ENCODE peak calls at places on chromosome 5, in ten cellular contexts. J is spleen, H is dorsolateral prefrontal cortex, I is Panc1, Q is mammary epithelial cell, Y is HepG2, S is hepatocyte, F is Peyer's patch, M is heart right ventricle, T is heart left ventricle. X is an unnamed sample. For H3K27me3, the result is how much of the 10 kb centered on the place peaks cover.

GRCh38 chr5:127556609-127557348 is 39.3 kb downstream of the PRRC1 start:
- DNase-seq in F (no peak), J (no peak), M (no peak), I (no peak), T (no peak), Q (no peak), Y (no peak), H (no peak), S (no peak), X (no peak)

GRCh38 chr5:14581333-14581890 is at the start of gene OTULINL:
- DNase-seq in T (peak), I (no peak), H (peak), F (peak), M (peak), Q (peak), Y (peak), J (peak), S (peak), X (peak)

GRCh38 chr5:147685991-147686390 is 96.5 kb downstream of the JAKMIP2 start:
- DNase-seq in S (no peak), F (no peak), H (no peak), I (no peak), Y (no peak), T (no peak), J (no peak), Q (peak), M (no peak), X (no peak)

GRCh38 chr5:31581498-31582099 is 49.5 kb downstream of the C5orf22 start:
- DNase-seq in M (no peak), F (no peak), I (peak), Y (peak), J (no peak), H (no peak), S (peak), T (no peak), Q (peak), X (no peak)

GRCh38 chr5:142428036-142428772 is 103.4 kb upstream of the SPRY4 start:
- DNase-seq in F (no peak), Q (no peak), Y (no peak), H (no peak), J (no peak), S (no peak), M (no peak), T (no peak), I (no peak), X (no peak)

GRCh38 chr5:26192496-26192895 is 845.9 kb downstream of the CDH9 start:
- DNase-seq in I (peak), Y (no peak), H (no peak), T (no peak), M (no peak), Q (no peak), J (no peak), F (no peak), S (no peak), X (no peak)

GRCh38 chr5:6712136-6712581 is 1.1 kb upstream of the TENT4A start:
- DNase-seq in J (peak), F (peak), Q (peak), I (peak), H (peak), S (peak), M (peak), T (peak), Y (peak), X (no peak)

GRCh38 chr5:21219966-21220365 is 1232.0 kb upstream of the CDH18 start:
- DNase-seq in J (no peak), T (no peak), S (no peak), F (no peak), H (no peak), Y (no peak), I (no peak), Q (no peak), M (no peak), X (no peak)

GRCh38 chr5:144421411-144421810 is 250.7 kb downstream of the KCTD16 start:
- DNase-seq in T (no peak), J (no peak), H (no peak), I (no peak), M (no peak), S (peak), Q (peak), Y (no peak), F (no peak), X (no peak)

GRCh38 chr5:138722518-138722917 is 30.7 kb upstream of the CTNNA1 start:
- DNase-seq in S (no peak), Y (no peak), M (no peak), T (no peak), I (no peak), J (no peak), H (no peak), F (no peak), Q (peak), X (no peak)

GRCh38 chr5:41985945-41986344 is 60.9 kb downstream of the FBXO4 start:
- DNase-seq in H (no peak), M (no peak), Q (no peak), I (no peak), S (no peak), T (no peak), F (no peak), J (no peak), Y (no peak), X (no peak)

GRCh38 chr5:1392801-1393565 is 48.1 kb upstream of the CLPTM1L start:
- DNase-seq in S (no peak), Q (no peak), F (no peak), I (no peak), T (no peak), J (no peak), H (no peak), Y (no peak), M (no peak), X (no peak)

GRCh38 chr5:76467221-76467620 is 64.1 kb downstream of the IQGAP2 start:
- DNase-seq in F (no peak), T (no peak), M (no peak), S (no peak), Q (no peak), Y (no peak), H (no peak), J (no peak), I (no peak), X (no peak)

GRCh38 chr5:10295619-10296326 is 11.9 kb downstream of the CMBL start:
- DNase-seq in J (peak), M (no peak), Q (no peak), F (no peak), T (no peak), H (no peak), Y (no peak), I (no peak), S (no peak), X (no peak)

GRCh38 chr5:155700333-155700732 is 626.6 kb upstream of the SGCD start:
- DNase-seq in J (no peak), M (no peak), Q (peak), I (no peak), F (no peak), T (no peak), S (peak), H (no peak), Y (no peak), X (no peak)

GRCh38 chr5:66724336-66724735 is 128.1 kb downstream of the MAST4 start:
- DNase-seq in T (no peak), Q (no peak), I (no peak), F (no peak), Y (no peak), J (no peak), H (no peak), M (no peak), S (no peak), X (no peak)

GRCh38 chr5:90878549-90879196 is 320.1 kb downstream of the ADGRV1 start:
- DNase-seq in T (no peak), J (no peak), Y (no peak), F (no peak), M (no peak), Q (peak), I (no peak), H (no peak), S (peak), X (no peak)

GRCh38 chr5:77644443-77645157 is 6.1 kb upstream of the OTP start:
- DNase-seq in T (no peak), M (no peak), H (no peak), F (no peak), I (no peak), Y (no peak), J (no peak), Q (no peak), S (no peak), X (no peak)

GRCh38 chr5:39928709-39929108 is 503.9 kb upstream of the DAB2 start:
- DNase-seq in J (no peak), S (no peak), T (no peak), M (no peak), H (no peak), F (no peak), Q (no peak), Y (no peak), I (no peak), X (no peak)

GRCh38 chr5:147307170-147307569 is 72.3 kb downstream of the STK32A start:
- DNase-seq in I (no peak), H (no peak), Y (no peak), M (no peak), F (no peak), S (no peak), J (no peak), T (no peak), Q (no peak), X (no peak)

GRCh38 chr5:92330365-92330764 is 947.2 kb upstream of the ARRDC3 start:
- DNase-seq in Q (no peak), I (no peak), S (no peak), H (no peak), T (no peak), J (no peak), F (no peak), M (no peak), Y (no peak), X (no peak)

GRCh38 chr5:150662731-150663516 is 1.9 kb downstream of the MYOZ3 start:
- DNase-seq in H (no peak), M (no peak), J (no peak), I (no peak), T (no peak), S (no peak), F (peak), Q (no peak), Y (no peak), X (no peak)

GRCh38 chr5:142013734-142014495 is 1.1 kb upstream of the GNPDA1 start:
- DNase-seq in H (peak), F (peak), Q (no peak), J (no peak), Y (peak), S (peak), T (peak), M (peak), I (no peak), X (no peak)

GRCh38 chr5:113617191-113617796 is 103.8 kb downstream of the YTHDC2 start:
- DNase-seq in M (no peak), F (no peak), Y (no peak), J (no peak), H (no peak), T (no peak), S (no peak), I (no peak), Q (no peak), X (no peak)

GRCh38 chr5:146344155-146345118 is 5.8 kb downstream of the POU4F3 start:
- DNase-seq in I (no peak), J (no peak), F (no peak), M (peak), T (no peak), S (no peak), H (no peak), Q (no peak), Y (no peak), X (no peak)

GRCh38 chr5:137516251-137516797 is 17.2 kb upstream of the SPOCK1 start:
- DNase-seq in Y (no peak), M (no peak), H (no peak), I (no peak), Q (no peak), F (no peak), S (no peak), T (no peak), J (no peak), X (no peak)

GRCh38 chr5:169581580-169582227 is 1.9 kb upstream of the SPDL1 start:
- DNase-seq in S (peak), J (no peak), H (peak), I (peak), Q (peak), T (peak), Y (peak), F (peak), M (no peak), X (peak)

GRCh38 chr5:89276566-89277305 is 393.8 kb upstream of the MEF2C start:
- DNase-seq in I (no peak), Y (no peak), H (no peak), T (no peak), J (no peak), M (no peak), F (no peak), S (no peak), Q (peak), X (no peak)

GRCh38 chr5:37771731-37772130 is 68.1 kb downstream of the GDNF start:
- DNase-seq in Y (no peak), M (no peak), T (no peak), H (no peak), Q (peak), I (no peak), J (no peak), S (no peak), F (no peak), X (no peak)

GRCh38 chr5:142684508-142685031 is 1.3 kb downstream of the FGF1 start:
- DNase-seq in I (no peak), Y (no peak), M (no peak), T (no peak), H (peak), F (no peak), J (no peak), Q (peak), S (no peak), X (no peak)

GRCh38 chr5:2187156-2187555 is 304.4 kb upstream of the IRX4 start:
- DNase-seq in H (no peak), Y (no peak), S (no peak), T (no peak), Q (no peak), M (no peak), J (no peak), I (no peak), F (peak), X (no peak)

GRCh38 chr5:135657536-135658307 is 78.9 kb upstream of the CXCL14 start:
- DNase-seq in Y (no peak), M (no peak), Q (no peak), F (no peak), S (no peak), T (no peak), I (no peak), H (no peak), J (no peak), X (no peak)

GRCh38 chr5:111232311-111233049 is 8.3 kb downstream of the CAMK4 start:
- DNase-seq in F (peak), J (no peak), M (no peak), T (no peak), H (no peak), Q (no peak), Y (no peak), I (no peak), S (no peak), X (no peak)

GRCh38 chr5:125226825-125227224 is 480.4 kb upstream of the ZNF608 start:
- DNase-seq in M (no peak), Q (no peak), F (no peak), Y (no peak), I (no peak), H (no peak), S (no peak), J (no peak), T (no peak), X (no peak)
- H3K27ac ChIP-seq in M (no peak), Q (no peak), F (no peak), Y (no peak), I (peak), H (no peak), S (no peak), J (no peak), T (no peak), X (no peak)

GRCh38 chr5:3509290-3509689 is 86.3 kb upstream of the IRX1 start:
- DNase-seq in S (no peak), H (no peak), T (no peak), F (no peak), Q (no peak), M (no peak), J (no peak), Y (peak), I (no peak), X (no peak)
- TF ChIP-seq CTCF in S (no peak), H (no peak), T (no peak), F (no peak), Q (peak), M (peak), J (no peak), Y (peak), I (peak), X (no peak)

GRCh38 chr5:101676646-101677045 is 619.4 kb downstream of the SLCO4C1 start:
- DNase-seq in S (no peak), F (no peak), J (no peak), T (no peak), Y (no peak), H (no peak), Q (no peak), M (no peak), I (no peak), X (no peak)
- H3K27me3 ChIP-seq in S (under half), F (under half), J (under half), T (under half), Y (under half), H (under half), Q (under half), M (under half), I (under half), X (under half)

DNA sequence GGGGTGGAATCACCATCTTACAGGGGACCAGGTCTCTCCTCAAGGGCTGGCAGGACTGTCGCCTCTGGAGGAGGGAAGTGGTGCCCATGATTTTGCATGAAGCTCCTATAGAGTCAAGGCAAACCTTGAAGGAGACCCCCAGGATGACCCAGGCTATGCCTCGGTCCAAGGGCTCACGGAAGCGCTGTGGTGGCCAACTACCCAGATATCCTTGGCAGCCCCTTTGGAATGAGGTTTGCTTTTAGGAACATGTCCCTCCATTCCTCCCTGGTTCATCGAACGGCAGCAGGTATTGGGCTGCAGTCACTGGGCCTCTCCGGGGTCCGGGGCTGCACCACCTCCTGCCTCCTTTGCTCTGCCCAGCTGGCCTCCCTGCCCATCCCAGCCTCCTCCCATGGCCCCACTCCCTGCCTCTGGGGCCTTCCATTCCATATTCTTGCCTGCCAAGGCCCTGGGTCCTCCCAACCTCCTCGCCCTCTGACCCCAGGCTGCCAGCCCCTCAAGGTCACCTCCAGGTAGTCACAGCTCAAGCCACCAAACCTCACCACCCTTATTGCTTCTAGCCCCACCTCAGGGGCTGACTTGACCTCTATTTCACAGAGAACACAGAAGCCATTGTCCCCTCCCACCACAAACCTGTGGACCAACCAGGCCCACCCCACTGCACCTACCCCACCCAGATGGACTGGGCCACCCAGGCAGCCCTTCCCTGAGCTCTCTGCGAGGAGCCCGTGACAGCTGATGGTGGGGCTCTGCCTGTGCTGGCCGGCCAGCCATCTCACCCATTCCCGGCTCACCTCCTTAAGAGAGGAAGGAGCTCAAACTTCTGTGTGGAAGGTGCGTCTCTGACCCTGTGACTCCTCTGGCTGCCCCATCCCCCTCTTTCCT is 3.6 kb upstream of the IL3 start:
- DNase-seq in S (no peak), Q (no peak), F (peak), I (no peak), T (peak), H (no peak), J (peak), M (no peak), Y (no peak), X (no peak)
- H3K27ac ChIP-seq in S (no peak), Q (no peak), F (no peak), I (no peak), T (no peak), H (no peak), J (no peak), M (no peak), Y (no peak), X (no peak)

DNA sequence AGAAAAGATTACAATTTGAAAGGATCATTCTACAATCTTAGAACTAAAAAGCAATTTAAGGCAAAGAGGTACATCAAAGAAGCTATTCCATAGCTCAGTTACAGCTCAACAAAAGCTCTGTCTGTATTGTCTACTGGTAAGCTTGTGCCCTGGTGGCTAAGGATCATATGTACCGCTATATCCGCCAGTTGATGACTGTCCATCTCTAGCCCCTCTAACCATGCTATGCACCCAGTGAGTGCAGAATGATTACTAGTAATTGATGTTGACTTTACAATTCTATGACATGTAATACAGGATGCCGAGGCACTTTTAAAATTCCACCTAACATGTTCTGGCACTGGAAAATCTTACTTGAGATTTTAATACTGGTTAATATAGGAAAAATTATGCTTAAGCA is 13.1 kb downstream of the LOX start:
- DNase-seq in T (no peak), M (no peak), F (no peak), J (no peak), I (no peak), S (no peak), Q (no peak), H (no peak), Y (no peak), X (no peak)
- TF ChIP-seq CTCF in T (no peak), M (no peak), F (no peak), J (no peak), I (no peak), S (no peak), Q (no peak), H (no peak), Y (no peak), X (no peak)

GRCh38 chr5:56359429-56359781 is 126.3 kb upstream of the ANKRD55 start:
- DNase-seq in F (no peak), Q (no peak), M (no peak), Y (no peak), J (no peak), T (no peak), I (no peak), H (no peak), S (no peak), X (no peak)
- H3K27me3 ChIP-seq in F (under half), Q (under half), M (under half), Y (under half), J (under half), T (under half), I (under half), H (under half), S (under half), X (under half)

GRCh38 chr5:133968057-133968993 is at the start of gene C5orf15:
- DNase-seq in Y (peak), Q (peak), S (peak), H (peak), T (peak), M (peak), J (peak), I (peak), F (peak), X (peak)

GRCh38 chr5:133967124-133967523 is 1.3 kb downstream of the C5orf15 start:
- DNase-seq in T (no peak), F (no peak), M (no peak), Q (no peak), I (no peak), Y (no peak), S (no peak), H (no peak), J (no peak), X (no peak)

GRCh38 chr5:133969654-133970324 is 1.4 kb upstream of the C5orf15 start:
- DNase-seq in H (no peak), M (no peak), Y (peak), Q (no peak), S (peak), I (no peak), F (no peak), J (no peak), T (no peak), X (no peak)

GRCh38 chr5:133966090-133966489 is 2.3 kb downstream of the C5orf15 start:
- DNase-seq in Q (no peak), Y (no peak), F (no peak), M (no peak), T (no peak), J (no peak), H (no peak), S (no peak), I (no peak), X (no peak)

GRCh38 chr5:133967715-133968056 is 739 bp downstream of the C5orf15 start:
- DNase-seq in H (no peak), M (no peak), Y (no peak), Q (peak), S (peak), I (no peak), F (no peak), J (no peak), T (peak), X (no peak)
- H3K27ac ChIP-seq in H (peak), M (peak), Y (peak), Q (peak), S (peak), I (peak), F (peak), J (peak), T (peak), X (peak)